ENCODE peak calls at places on chromosomes 5 and 9, in eight cellular contexts. One of them, this sample, is unnamed. For H3K27me3, the result is how much of the 10 kb centered on the place peaks cover.

GRCh38 chr5:142455856-142456255 is 131.0 kb upstream of the SPRY4 start:
- DNase-seq in heart left ventricle: no peak
- DNase-seq in adipocyte: no peak
- DNase-seq in fibroblast of lung: no peak
- DNase-seq in osteoblast: no peak
- DNase-seq in spleen: no peak
- DNase-seq in AG04450: no peak
- DNase-seq in CD8-positive, alpha-beta T cell: no peak
- DNase-seq in this sample: no peak

GRCh38 chr9:14011799-14012560 is 302.0 kb downstream of the NFIB start:
- DNase-seq in osteoblast: no peak
- DNase-seq in CD8-positive, alpha-beta T cell: no peak
- DNase-seq in AG04450: no peak
- DNase-seq in spleen: no peak
- DNase-seq in fibroblast of lung: no peak
- DNase-seq in adipocyte: no peak
- DNase-seq in heart left ventricle: no peak
- DNase-seq in this sample: no peak

GRCh38 chr5:96875805-96876291 is 452 bp upstream of the ERAP2 start:
- DNase-seq in osteoblast: no peak
- DNase-seq in heart left ventricle: no peak
- DNase-seq in CD8-positive, alpha-beta T cell: no peak
- DNase-seq in fibroblast of lung: no peak
- DNase-seq in spleen: no peak
- DNase-seq in AG04450: no peak
- DNase-seq in adipocyte: no peak
- DNase-seq in this sample: peak

GRCh38 chr5:16492398-16493175 is 27.0 kb upstream of the ZNF622 start:
- DNase-seq in adipocyte: peak
- DNase-seq in fibroblast of lung: peak
- DNase-seq in AG04450: peak
- DNase-seq in osteoblast: peak
- DNase-seq in heart left ventricle: peak
- DNase-seq in CD8-positive, alpha-beta T cell: no peak
- DNase-seq in spleen: no peak
- DNase-seq in this sample: no peak

GRCh38 chr9:134992755-134993124 is 75.0 kb upstream of the FCN1 start:
- DNase-seq in fibroblast of lung: no peak
- DNase-seq in adipocyte: peak
- DNase-seq in spleen: peak
- DNase-seq in AG04450: no peak
- DNase-seq in osteoblast: peak
- DNase-seq in heart left ventricle: no peak
- DNase-seq in CD8-positive, alpha-beta T cell: no peak
- DNase-seq in this sample: no peak

GRCh38 chr5:90590-91547 is 1.1 kb upstream of the PLEKHG4B start:
- DNase-seq in heart left ventricle: no peak
- DNase-seq in fibroblast of lung: no peak
- DNase-seq in osteoblast: peak
- DNase-seq in spleen: no peak
- DNase-seq in AG04450: no peak
- DNase-seq in adipocyte: peak
- DNase-seq in CD8-positive, alpha-beta T cell: no peak
- DNase-seq in this sample: no peak

GRCh38 chr5:16539169-16539666 is 73.6 kb upstream of the ZNF622 start:
- DNase-seq in heart left ventricle: peak
- DNase-seq in adipocyte: peak
- DNase-seq in osteoblast: peak
- DNase-seq in AG04450: no peak
- DNase-seq in spleen: no peak
- DNase-seq in fibroblast of lung: peak
- DNase-seq in CD8-positive, alpha-beta T cell: no peak
- DNase-seq in this sample: no peak

GRCh38 chr9:89661391-89661949 is 56.7 kb downstream of the GADD45G start:
- DNase-seq in AG04450: no peak
- DNase-seq in heart left ventricle: peak
- DNase-seq in fibroblast of lung: no peak
- DNase-seq in adipocyte: no peak
- DNase-seq in osteoblast: no peak
- DNase-seq in CD8-positive, alpha-beta T cell: no peak
- DNase-seq in spleen: peak
- DNase-seq in this sample: no peak

GRCh38 chr5:181242031-181242451 is 1.7 kb downstream of the RACK1 start:
- DNase-seq in CD8-positive, alpha-beta T cell: no peak
- DNase-seq in fibroblast of lung: no peak
- DNase-seq in adipocyte: no peak
- DNase-seq in osteoblast: no peak
- DNase-seq in heart left ventricle: no peak
- DNase-seq in spleen: peak
- DNase-seq in AG04450: no peak
- DNase-seq in this sample: no peak

GRCh38 chr9:90773593-90773992 is 28.0 kb upstream of the SYK start:
- DNase-seq in adipocyte: no peak
- DNase-seq in CD8-positive, alpha-beta T cell: no peak
- DNase-seq in AG04450: no peak
- DNase-seq in heart left ventricle: no peak
- DNase-seq in spleen: no peak
- DNase-seq in fibroblast of lung: no peak
- DNase-seq in osteoblast: no peak
- DNase-seq in this sample: no peak

GRCh38 chr5:41118177-41118576 is 47.0 kb upstream of the MROH2B start:
- DNase-seq in fibroblast of lung: no peak
- DNase-seq in heart left ventricle: no peak
- DNase-seq in CD8-positive, alpha-beta T cell: no peak
- DNase-seq in adipocyte: no peak
- DNase-seq in spleen: no peak
- DNase-seq in osteoblast: no peak
- DNase-seq in AG04450: no peak
- DNase-seq in this sample: no peak

GRCh38 chr9:133701321-133701980 is 36.7 kb downstream of the SARDH start:
- DNase-seq in osteoblast: peak
- DNase-seq in heart left ventricle: peak
- DNase-seq in fibroblast of lung: no peak
- DNase-seq in spleen: peak
- DNase-seq in CD8-positive, alpha-beta T cell: peak
- DNase-seq in AG04450: no peak
- DNase-seq in adipocyte: no peak
- DNase-seq in this sample: peak

GRCh38 chr9:13447551-13448422 is 168.3 kb upstream of the MPDZ start:
- DNase-seq in CD8-positive, alpha-beta T cell: no peak
- DNase-seq in spleen: no peak
- DNase-seq in adipocyte: no peak
- DNase-seq in heart left ventricle: no peak
- DNase-seq in fibroblast of lung: peak
- DNase-seq in AG04450: no peak
- DNase-seq in osteoblast: no peak
- DNase-seq in this sample: no peak

GRCh38 chr5:149959406-149960236 is 937 bp upstream of the SLC26A2 start:
- DNase-seq in osteoblast: peak
- DNase-seq in heart left ventricle: no peak
- DNase-seq in spleen: no peak
- DNase-seq in CD8-positive, alpha-beta T cell: peak
- DNase-seq in fibroblast of lung: peak
- DNase-seq in adipocyte: peak
- DNase-seq in AG04450: no peak
- DNase-seq in this sample: peak

DNA sequence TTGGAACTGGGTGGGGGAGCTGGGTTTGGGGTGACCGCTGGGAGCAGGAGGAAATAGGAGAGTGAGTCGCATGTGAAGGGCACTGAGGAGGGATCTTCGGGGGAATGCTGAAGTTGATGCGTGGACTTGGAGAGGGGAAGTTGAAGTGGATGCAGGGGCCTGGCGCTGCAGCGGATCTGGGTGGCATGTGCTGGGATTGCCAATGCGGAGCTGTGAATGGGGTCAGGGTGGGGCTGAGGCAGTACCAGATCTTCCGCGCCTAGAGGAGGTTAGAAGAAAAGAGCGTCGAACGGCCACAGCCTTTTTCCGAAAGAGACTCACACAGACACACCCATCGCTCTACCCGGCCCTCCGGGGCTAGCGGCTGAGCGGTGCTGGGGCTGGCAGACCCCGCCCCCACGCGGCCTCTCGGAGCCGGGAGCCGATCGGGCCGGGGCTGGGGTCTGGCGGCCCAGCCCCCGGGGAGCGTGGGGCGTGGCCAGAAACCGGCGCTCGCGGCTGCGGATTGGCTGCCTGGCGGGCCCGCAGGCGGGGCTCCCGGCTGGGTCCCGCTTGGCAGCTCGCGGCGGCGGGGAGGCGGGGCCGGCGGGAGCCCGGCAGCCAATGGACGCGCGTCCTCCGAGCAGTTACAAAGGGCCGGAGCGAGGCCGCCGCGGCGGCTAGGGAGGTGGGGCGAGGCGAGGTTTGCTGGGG is at the start of gene TGFBR1:
- DNase-seq in fibroblast of lung: peak
- DNase-seq in spleen: peak
- DNase-seq in AG04450: no peak
- DNase-seq in osteoblast: peak
- DNase-seq in CD8-positive, alpha-beta T cell: peak
- DNase-seq in heart left ventricle: peak
- DNase-seq in adipocyte: peak
- DNase-seq in this sample: peak
- H3K27me3 ChIP-seq in fibroblast of lung: under half
- H3K27me3 ChIP-seq in spleen: under half
- H3K27me3 ChIP-seq in AG04450: under half
- H3K27me3 ChIP-seq in osteoblast: under half
- H3K27me3 ChIP-seq in CD8-positive, alpha-beta T cell: under half
- H3K27me3 ChIP-seq in heart left ventricle: under half
- H3K27me3 ChIP-seq in adipocyte: under half
- H3K27me3 ChIP-seq in this sample: under half

DNA sequence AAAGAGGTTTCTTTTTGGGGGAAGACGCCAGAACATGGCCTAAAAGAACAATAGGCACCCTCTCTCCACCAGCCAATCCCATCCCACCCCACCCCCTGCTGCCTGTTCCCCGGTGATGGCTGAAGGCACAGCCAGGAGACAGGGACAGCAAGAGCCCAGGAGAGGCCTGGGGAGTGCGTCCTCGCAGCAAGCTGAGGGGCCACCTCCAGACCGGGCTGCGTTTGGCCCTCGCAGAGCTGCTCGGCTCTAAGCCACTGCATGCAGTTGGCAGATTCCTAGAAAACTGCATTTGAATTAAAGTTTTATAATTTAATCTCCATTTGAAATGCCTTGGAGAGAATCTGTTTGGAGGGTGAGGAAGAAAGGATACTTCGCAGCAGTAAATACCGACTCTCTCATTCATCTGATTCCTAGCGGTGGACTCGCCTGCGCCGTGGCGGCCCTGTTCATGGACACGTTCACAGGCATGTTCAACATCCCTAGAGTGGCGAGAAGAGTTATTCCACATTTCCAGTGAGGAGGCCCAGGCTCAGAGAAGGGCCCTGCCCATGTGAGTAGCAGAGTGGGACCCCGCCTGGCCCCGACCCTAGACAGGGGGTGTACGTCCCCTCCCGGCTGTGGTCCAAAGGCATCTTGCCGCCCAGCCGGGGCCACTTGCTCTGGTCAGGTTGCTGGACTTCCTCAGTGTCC is 55.8 kb downstream of the TSPAN17 start:
- DNase-seq in AG04450: no peak
- DNase-seq in CD8-positive, alpha-beta T cell: no peak
- DNase-seq in heart left ventricle: no peak
- DNase-seq in spleen: no peak
- DNase-seq in fibroblast of lung: no peak
- DNase-seq in adipocyte: no peak
- DNase-seq in osteoblast: no peak
- DNase-seq in this sample: no peak
- H3K27me3 ChIP-seq in AG04450: under half
- H3K27me3 ChIP-seq in CD8-positive, alpha-beta T cell: under half
- H3K27me3 ChIP-seq in heart left ventricle: under half
- H3K27me3 ChIP-seq in spleen: half or more
- H3K27me3 ChIP-seq in fibroblast of lung: under half
- H3K27me3 ChIP-seq in adipocyte: half or more
- H3K27me3 ChIP-seq in osteoblast: under half
- H3K27me3 ChIP-seq in this sample: under half

GRCh38 chr5:73443725-73444498 is 4.7 kb downstream of the FOXD1 start:
- DNase-seq in fibroblast of lung: peak
- DNase-seq in osteoblast: no peak
- DNase-seq in heart left ventricle: no peak
- DNase-seq in spleen: no peak
- DNase-seq in adipocyte: no peak
- DNase-seq in CD8-positive, alpha-beta T cell: no peak
- DNase-seq in AG04450: no peak
- DNase-seq in this sample: no peak
- H3K27me3 ChIP-seq in fibroblast of lung: under half
- H3K27me3 ChIP-seq in osteoblast: under half
- H3K27me3 ChIP-seq in heart left ventricle: half or more
- H3K27me3 ChIP-seq in spleen: half or more
- H3K27me3 ChIP-seq in adipocyte: half or more
- H3K27me3 ChIP-seq in CD8-positive, alpha-beta T cell: half or more
- H3K27me3 ChIP-seq in AG04450: under half
- H3K27me3 ChIP-seq in this sample: half or more

GRCh38 chr9:131097259-131097947 is 1.1 kb downstream of the AIF1L start:
- DNase-seq in osteoblast: peak
- DNase-seq in fibroblast of lung: no peak
- DNase-seq in heart left ventricle: no peak
- DNase-seq in CD8-positive, alpha-beta T cell: no peak
- DNase-seq in adipocyte: no peak
- DNase-seq in spleen: no peak
- DNase-seq in AG04450: no peak
- DNase-seq in this sample: no peak
- H3K27me3 ChIP-seq in osteoblast: under half
- H3K27me3 ChIP-seq in fibroblast of lung: under half
- H3K27me3 ChIP-seq in heart left ventricle: under half
- H3K27me3 ChIP-seq in CD8-positive, alpha-beta T cell: under half
- H3K27me3 ChIP-seq in adipocyte: under half
- H3K27me3 ChIP-seq in spleen: under half
- H3K27me3 ChIP-seq in AG04450: half or more
- H3K27me3 ChIP-seq in this sample: under half

DNA sequence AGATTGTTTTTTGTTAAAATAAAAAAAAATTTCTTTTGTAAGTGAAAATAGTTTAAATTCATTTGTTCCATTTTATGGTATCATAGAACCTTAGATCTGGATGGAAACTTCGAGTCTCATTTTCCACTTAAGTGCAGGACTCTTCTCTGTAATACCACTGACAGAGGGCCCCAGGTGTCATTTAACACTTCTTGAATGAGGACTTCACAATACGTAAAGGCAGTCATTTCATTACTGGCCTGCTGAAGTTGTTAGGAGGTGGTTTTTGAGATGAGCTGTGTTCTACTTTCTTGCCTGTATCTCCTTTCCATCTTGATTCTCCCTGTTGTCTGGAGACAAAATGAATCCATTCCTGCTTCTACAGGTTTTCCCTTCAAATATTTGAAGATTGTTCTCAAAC is 455.3 kb downstream of the DMRT2 start:
- DNase-seq in adipocyte: no peak
- DNase-seq in CD8-positive, alpha-beta T cell: no peak
- DNase-seq in heart left ventricle: no peak
- DNase-seq in fibroblast of lung: no peak
- DNase-seq in AG04450: no peak
- DNase-seq in spleen: no peak
- DNase-seq in osteoblast: no peak
- DNase-seq in this sample: no peak
- H3K27me3 ChIP-seq in adipocyte: under half
- H3K27me3 ChIP-seq in CD8-positive, alpha-beta T cell: under half
- H3K27me3 ChIP-seq in heart left ventricle: under half
- H3K27me3 ChIP-seq in fibroblast of lung: under half
- H3K27me3 ChIP-seq in AG04450: under half
- H3K27me3 ChIP-seq in spleen: under half
- H3K27me3 ChIP-seq in osteoblast: under half
- H3K27me3 ChIP-seq in this sample: under half

GRCh38 chr5:157189223-157189622 is 8.6 kb downstream of the ITK start:
- DNase-seq in osteoblast: no peak
- DNase-seq in fibroblast of lung: no peak
- DNase-seq in adipocyte: no peak
- DNase-seq in AG04450: no peak
- DNase-seq in heart left ventricle: no peak
- DNase-seq in spleen: no peak
- DNase-seq in CD8-positive, alpha-beta T cell: no peak
- DNase-seq in this sample: no peak
- H3K27me3 ChIP-seq in osteoblast: under half
- H3K27me3 ChIP-seq in fibroblast of lung: under half
- H3K27me3 ChIP-seq in adipocyte: under half
- H3K27me3 ChIP-seq in AG04450: under half
- H3K27me3 ChIP-seq in heart left ventricle: under half
- H3K27me3 ChIP-seq in spleen: under half
- H3K27me3 ChIP-seq in CD8-positive, alpha-beta T cell: under half
- H3K27me3 ChIP-seq in this sample: under half

This sample was measured in naive thymus-derived CD4-positive, alpha-beta T cell.